ENCODE peak calls at places on chromosomes 3 and 15, in nine cellular contexts. O, I, S, L, K, R, X, P and H are unnamed samples.

GRCh38 chr3:38133557-38134405 is 3.1 kb downstream of the ACAA1 start:
- DNase-seq in R (peak; percentile 46), O (no peak), L (peak; percentile 99), K (peak; percentile 42), P (no peak), X (no peak), I (peak; percentile 84), S (peak; percentile 58), H (no peak)

GRCh38 chr3:63877737-63878393 is 14.2 kb downstream of the ATXN7 start:
- DNase-seq in L (no peak), S (no peak), P (no peak), I (no peak), R (no peak), K (no peak), X (no peak), O (no peak), H (no peak)

GRCh38 chr3:29436612-29437313 is 155.9 kb downstream of the RBMS3 start:
- DNase-seq in P (no peak), K (no peak), L (no peak), I (no peak), R (no peak), O (no peak), X (no peak), S (no peak), H (no peak)

GRCh38 chr15:91552555-91552954 is 301.0 kb upstream of the SLCO3A1 start:
- DNase-seq in R (no peak), P (no peak), S (no peak), L (no peak), X (no peak), K (no peak), O (no peak), I (no peak), H (no peak)

GRCh38 chr3:127915937-127916480 is 977 bp downstream of the KBTBD12 start:
- DNase-seq in I (no peak), X (no peak), P (no peak), O (no peak), K (no peak), L (no peak), R (no peak), S (no peak), H (no peak)

GRCh38 chr3:124361566-124361965 is 368.7 kb upstream of the UMPS start:
- DNase-seq in P (no peak), L (no peak), K (no peak), I (no peak), O (no peak), S (no peak), X (no peak), R (peak; percentile 10), H (no peak)

GRCh38 chr3:119831022-119831421 is 49.1 kb downstream of the NR1I2 start:
- DNase-seq in K (no peak), X (no peak), I (no peak), S (no peak), L (no peak), O (no peak), R (no peak), P (no peak), H (no peak)

GRCh38 chr15:33215941-33216872 is 21.7 kb upstream of the FMN1 start:
- DNase-seq in P (peak; percentile 31), O (no peak), X (no peak), S (no peak), I (no peak), R (no peak), K (no peak), L (no peak), H (no peak)

GRCh38 chr3:124282751-124283643 is 291.1 kb upstream of the ROPN1 start:
- DNase-seq in O (no peak), R (no peak), I (no peak), L (no peak), S (no peak), P (no peak), X (peak; percentile 67), K (no peak), H (no peak)

GRCh38 chr15:62648954-62649353 is 393.6 kb upstream of the TPM1 start:
- DNase-seq in P (no peak), K (no peak), X (no peak), R (no peak), L (peak; percentile 20), S (no peak), I (no peak), O (peak; percentile 18), H (no peak)

GRCh38 chr3:86051058-86051457 is 939.9 kb downstream of the VGLL3 start:
- DNase-seq in X (no peak), R (no peak), S (no peak), P (no peak), K (no peak), L (peak; percentile 13), O (no peak), I (no peak), H (no peak)

DNA sequence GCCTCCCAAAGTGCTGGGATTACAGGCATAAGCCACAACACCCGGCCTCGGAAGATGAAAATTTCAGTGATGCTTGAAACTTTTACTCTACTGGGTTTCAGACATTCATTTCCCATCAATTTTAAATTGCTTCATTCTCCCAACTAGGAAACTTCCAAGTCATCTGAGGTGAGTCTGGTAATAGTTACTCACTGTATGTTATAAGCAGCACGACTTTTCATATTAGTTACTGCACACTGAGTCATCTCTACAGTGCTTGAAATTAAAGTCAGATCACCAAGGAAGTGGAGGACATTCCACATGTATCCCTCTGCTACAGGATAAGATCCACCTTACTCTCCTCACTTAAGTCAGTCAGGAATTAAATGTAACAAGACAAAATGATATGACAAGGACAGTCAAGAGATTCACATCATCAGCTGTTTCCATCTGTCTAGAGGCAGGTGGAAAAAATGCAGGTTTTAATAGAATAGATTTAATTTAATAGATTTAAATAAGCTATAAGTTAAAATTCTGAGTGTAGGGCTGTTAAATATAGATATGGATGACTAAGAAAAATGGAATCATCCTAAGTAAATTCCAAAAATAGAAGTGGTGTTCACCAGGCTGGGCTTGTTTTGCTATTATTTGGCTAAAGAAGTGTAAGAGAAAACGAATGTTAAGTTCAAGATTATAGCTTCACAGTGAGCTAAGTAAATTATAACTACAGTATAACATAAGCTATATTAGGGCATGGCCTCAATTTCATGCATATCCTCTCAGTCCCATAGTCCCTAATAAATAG is 104.4 kb downstream of the TMCO5A start:
- DNase-seq in P (no peak), K (no peak), X (no peak), S (no peak), R (no peak), I (no peak), O (no peak), L (no peak), H (peak; percentile 10)
- H3K4me1 ChIP-seq in P (peaks cover 32% of the 10 kb centered on the region), K (no peaks in the 10 kb centered on the region), X (peaks cover 33% of the 10 kb centered on the region), S (no peaks in the 10 kb centered on the region), R (peaks cover 9% of the 10 kb centered on the region), I (peaks cover 3% of the 10 kb centered on the region), O (no peaks in the 10 kb centered on the region), L (no peaks in the 10 kb centered on the region), H (no peaks in the 10 kb centered on the region)

DNA sequence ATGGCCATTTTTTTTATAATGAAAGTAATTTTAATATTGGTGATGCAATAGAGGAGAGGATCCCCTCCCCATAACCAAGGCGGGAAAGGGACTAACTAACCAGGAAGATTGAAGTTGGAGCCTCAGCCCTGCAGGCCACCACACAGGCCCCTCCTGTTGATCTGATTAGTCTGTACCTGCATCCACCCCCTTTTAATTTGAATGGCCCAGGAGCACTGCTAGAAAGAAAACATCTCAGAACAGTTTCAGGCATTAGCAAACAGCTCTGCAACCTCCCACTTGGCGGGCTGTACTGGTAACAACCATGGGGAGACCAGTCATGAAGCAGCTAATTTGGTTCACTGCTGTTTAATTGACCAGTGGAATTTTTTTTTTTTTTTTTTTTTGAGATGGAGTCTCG is 10.3 kb downstream of the CAV3 start:
- DNase-seq in S (peak; percentile 18), X (no peak), R (no peak), I (peak; percentile 11), L (no peak), K (no peak), P (no peak), O (no peak), H (no peak)
- TF ChIP-seq POLR2AphosphoS5 in S (no peak), X (no peak), R (no peak), I (no peak), L (no peak), K (no peak), P (no peak), O (no peak), H (no peak)

GRCh38 chr15:25863067-25863967 is at the start of gene ATP10A:
- DNase-seq in S (no peak), R (no peak), K (no peak), O (no peak), L (no peak), P (no peak), X (peak; percentile 56), I (no peak), H (no peak)
- H3K27ac ChIP-seq in S (peak within 1 kb of the TSS; percentile 74), R (peak within 1 kb of the TSS; percentile 73), K (peak within 1 kb of the TSS; percentile 73), O (no peak within 1 kb of the TSS), L (no peak within 1 kb of the TSS), P (no peak within 1 kb of the TSS), X (no peak within 1 kb of the TSS), I (peak within 1 kb of the TSS; percentile 86), H (no peak within 1 kb of the TSS)

DNA sequence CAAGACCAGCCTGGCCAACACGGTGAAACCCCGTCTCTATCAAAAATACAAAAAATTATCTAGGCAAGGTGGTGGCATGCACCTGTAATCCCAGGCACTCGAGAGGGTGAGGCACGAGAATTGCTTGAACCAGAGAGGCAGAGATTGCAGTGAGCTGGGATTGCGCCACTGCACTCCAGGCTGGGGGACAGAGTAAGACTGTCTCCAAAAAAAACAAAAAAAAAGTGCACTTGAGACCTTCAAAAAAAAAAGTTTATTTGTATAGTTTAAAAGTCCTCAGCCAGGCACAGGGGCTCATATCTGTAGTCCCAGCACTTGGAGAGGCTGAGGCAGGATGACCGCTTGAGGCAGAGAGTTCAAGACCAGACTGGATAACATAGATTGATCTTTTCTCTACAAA is 2.1 kb downstream of the PBRM1 start:
- DNase-seq in K (no peak), R (no peak), P (no peak), L (no peak), S (no peak), I (peak; percentile 85), X (no peak), O (no peak), H (no peak)
- H3K4me1 ChIP-seq in K (peaks cover 87% of the 10 kb centered on the region), R (peaks cover 62% of the 10 kb centered on the region), P (peaks cover 18% of the 10 kb centered on the region), L (peaks cover 80% of the 10 kb centered on the region), S (peaks cover 87% of the 10 kb centered on the region), I (peaks cover 52% of the 10 kb centered on the region), X (no peaks in the 10 kb centered on the region), O (peaks cover 29% of the 10 kb centered on the region), H (peaks cover 26% of the 10 kb centered on the region)

DNA sequence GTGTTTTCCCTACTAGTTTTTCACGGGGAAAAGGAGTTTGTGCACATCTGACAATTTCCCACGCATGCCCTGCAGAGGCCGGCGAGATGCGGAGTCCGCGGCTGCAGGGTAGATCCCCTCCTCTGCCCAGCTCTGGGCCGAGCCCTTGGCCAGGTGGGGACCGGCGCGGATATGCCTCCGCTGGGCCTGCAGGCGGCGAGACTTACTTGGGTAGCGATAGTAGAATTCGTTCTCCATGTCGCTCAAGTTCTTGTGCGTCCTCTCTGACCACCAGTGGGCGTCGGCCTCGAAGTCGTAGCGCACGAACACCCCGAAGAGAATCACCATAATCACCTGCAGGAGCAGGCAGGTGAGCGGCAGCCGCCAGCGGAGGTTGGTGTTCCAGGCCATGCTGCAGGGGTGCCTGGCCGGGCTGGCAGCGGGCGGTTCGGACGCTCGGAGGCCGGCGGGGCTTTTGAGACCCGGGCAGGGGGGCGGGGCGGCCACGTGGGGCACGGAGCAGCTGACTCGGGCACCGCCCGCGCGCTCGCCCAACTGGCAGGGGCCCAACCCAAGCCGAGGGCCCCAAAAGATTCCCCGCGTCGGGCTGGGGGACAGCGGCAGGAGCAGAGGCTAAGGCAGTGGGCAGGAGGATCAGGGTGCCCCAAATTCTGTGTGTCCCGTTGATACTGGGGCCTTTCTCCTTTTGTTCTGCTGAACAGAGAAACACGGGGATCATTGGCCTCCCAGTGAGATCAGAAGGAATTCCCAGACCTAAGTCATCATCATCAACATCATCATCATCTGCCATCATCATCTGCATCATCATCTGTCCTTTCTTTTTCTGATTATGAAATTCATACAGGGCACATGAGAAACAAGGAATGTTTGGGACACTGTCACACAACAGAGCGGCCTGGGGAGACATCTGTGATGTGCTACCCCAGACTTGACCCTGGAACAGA is at the start of gene RHCG:
- DNase-seq in S (peak; percentile 78), P (peak; percentile 52), L (peak; percentile 69), I (no peak), O (no peak), K (no peak), R (peak; percentile 23), X (peak; percentile 61), H (no peak)
- TF ChIP-seq POLR2AphosphoS5 in S (no peak), P (no peak), L (no peak), I (no peak), O (no peak), K (no peak), R (no peak), X (no peak), H (no peak)